ENCODE peak calls at places on chromosome 20, in seven cellular contexts. V is PC-9, D is left lung, I is spleen, Q is psoas muscle, C is A673, Y is uterus. E is an unnamed sample.
A peak's percentile ranks its signal among the peaks of the same experiment; 100 is the strongest.

GRCh38 chr20:36469973-36470372 is 71.3 kb upstream of the MYL9 start:
- DNase-seq in V (no peak), D (no peak), I (no peak), Q (no peak), C (no peak), Y (no peak), E (no peak)

GRCh38 chr20:1804554-1804956 is 90.7 kb upstream of the SIRPA start:
- DNase-seq in V (no peak), D (no peak), I (no peak), Q (no peak), C (no peak), Y (no peak), E (no peak)

GRCh38 chr20:41183391-41183790 is 46.0 kb downstream of the PLCG1 start:
- DNase-seq in V (no peak), D (no peak), I (peak; percentile 51), Q (no peak), C (no peak), Y (no peak), E (no peak)

GRCh38 chr20:41178495-41178894 is 41.2 kb downstream of the PLCG1 start:
- DNase-seq in V (no peak), D (no peak), I (no peak), Q (no peak), C (no peak), Y (no peak), E (no peak)

GRCh38 chr20:11112837-11113236 is 439.0 kb upstream of the JAG1 start:
- DNase-seq in V (peak; percentile 40), D (no peak), I (no peak), Q (no peak), C (no peak), Y (no peak), E (no peak)

GRCh38 chr20:36154696-36155628 is at the start of gene EPB41L1:
- DNase-seq in V (no peak), D (no peak), I (no peak), Q (peak; percentile 24), C (peak; percentile 15), Y (no peak), E (no peak)

GRCh38 chr20:535958-536357 is 7.6 kb downstream of the CSNK2A1 start:
- DNase-seq in V (peak; percentile 63), D (no peak), I (no peak), Q (no peak), C (no peak), Y (no peak), E (no peak)

GRCh38 chr20:9103955-9104354 is 35.1 kb downstream of the PLCB4 start:
- DNase-seq in V (no peak), D (no peak), I (no peak), Q (no peak), C (peak; percentile 4), Y (no peak), E (no peak)

GRCh38 chr20:52473171-52473570 is 281.6 kb upstream of the ZFP64 start:
- DNase-seq in V (no peak), D (no peak), I (no peak), Q (no peak), C (no peak), Y (no peak), E (no peak)

GRCh38 chr20:58297394-58297793 is 12.1 kb upstream of the RAB22A start:
- DNase-seq in V (no peak), D (no peak), I (no peak), Q (no peak), C (no peak), Y (no peak), E (no peak)

GRCh38 chr20:48169650-48170049 is 384.4 kb upstream of the SULF2 start:
- DNase-seq in V (no peak), D (no peak), I (no peak), Q (no peak), C (no peak), Y (no peak), E (no peak)

GRCh38 chr20:64149809-64150560 is 14.3 kb upstream of the MYT1 start:
- DNase-seq in V (no peak), D (peak; percentile 9), I (peak; percentile 25), Q (no peak), C (no peak), Y (no peak), E (no peak)

GRCh38 chr20:8183526-8183925 is 51.5 kb downstream of the PLCB1 start:
- DNase-seq in V (no peak), D (no peak), I (no peak), Q (no peak), C (no peak), Y (no peak), E (no peak)

GRCh38 chr20:32439132-32439829 is 81.2 kb downstream of the ASXL1 start:
- DNase-seq in V (no peak), D (no peak), I (no peak), Q (peak; percentile 23), C (peak; percentile 30), Y (no peak), E (no peak)

GRCh38 chr20:36784900-36785299 is 11.3 kb upstream of the DSN1 start:
- DNase-seq in V (no peak), D (no peak), I (no peak), Q (peak; percentile 49), C (no peak), Y (peak; percentile 62), E (no peak)

GRCh38 chr20:59692139-59692538 is 87.8 kb downstream of the PHACTR3 start:
- DNase-seq in V (no peak), D (no peak), I (no peak), Q (no peak), C (no peak), Y (no peak), E (no peak)

GRCh38 chr20:5364136-5364821 is 47.5 kb upstream of the PROKR2 start:
- DNase-seq in V (peak; percentile 39), D (no peak), I (no peak), Q (no peak), C (no peak), Y (no peak), E (no peak)

GRCh38 chr20:41411458-41411857 is 44.8 kb upstream of the EMILIN3 start:
- DNase-seq in V (no peak), D (no peak), I (no peak), Q (no peak), C (peak; percentile 26), Y (no peak), E (no peak)

GRCh38 chr20:47204008-47204745 is 152.3 kb downstream of the ZMYND8 start:
- DNase-seq in V (peak; percentile 97), D (no peak), I (peak; percentile 23), Q (no peak), C (no peak), Y (no peak), E (no peak)

GRCh38 chr20:38156280-38156679 is 8.8 kb downstream of the TGM2 start:
- DNase-seq in V (peak; percentile 31), D (no peak), I (no peak), Q (no peak), C (no peak), Y (no peak), E (no peak)

GRCh38 chr20:38156888-38157634 is 8.0 kb downstream of the TGM2 start:
- DNase-seq in V (peak; percentile 22), D (no peak), I (no peak), Q (peak; percentile 55), C (no peak), Y (peak; percentile 76), E (peak; percentile 88)

GRCh38 chr20:38153401-38153800 is 11.7 kb downstream of the TGM2 start:
- DNase-seq in V (no peak), D (no peak), I (no peak), Q (no peak), C (no peak), Y (no peak), E (no peak)

GRCh38 chr20:38157635-38158495 is 7.2 kb downstream of the TGM2 start:
- DNase-seq in V (peak; percentile 26), D (no peak), I (no peak), Q (no peak), C (no peak), Y (no peak), E (no peak)

DNA sequence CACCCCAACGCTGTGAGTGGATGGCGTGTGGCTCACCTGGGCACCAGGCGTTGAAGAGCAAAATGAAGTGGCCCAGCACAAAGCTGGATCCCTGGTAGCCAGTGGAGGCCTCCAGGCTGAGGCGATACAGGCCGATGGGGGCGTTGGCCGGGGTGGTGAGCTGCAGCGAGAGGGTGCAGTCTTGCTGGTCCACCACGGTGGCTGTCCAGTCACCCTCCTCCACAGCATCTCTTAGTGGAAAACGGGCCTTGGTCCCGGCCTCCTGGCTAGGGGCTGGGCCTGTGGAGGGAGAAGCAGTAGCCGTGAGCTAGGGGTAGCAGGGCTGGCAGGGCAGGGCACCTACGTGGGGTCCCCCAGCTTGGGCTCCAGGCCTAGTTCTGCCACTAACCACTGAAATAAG is 9.3 kb downstream of the TGM2 start:
- DNase-seq in V (peak; percentile 1), D (no peak), I (no peak), Q (no peak), C (no peak), Y (no peak), E (no peak)
- H3K4me1 ChIP-seq in V (peaks cover 51% of the 10 kb centered on the region), D (peaks cover 95% of the 10 kb centered on the region), I (peaks cover 75% of the 10 kb centered on the region), Q (peaks cover 27% of the 10 kb centered on the region), C (no peaks in the 10 kb centered on the region), Y (peaks cover 4% of the 10 kb centered on the region), E (peaks cover 53% of the 10 kb centered on the region)

GRCh38 chr20:34705383-34706021 is 1.4 kb downstream of the TP53INP2 start:
- DNase-seq in V (peak; percentile 76), D (peak; percentile 51), I (no peak), Q (no peak), C (no peak), Y (no peak), E (no peak)
- H3K27ac ChIP-seq in V (peak overlapping the region; percentile 16), D (peak overlapping the region; percentile 100), I (no peak overlapping the region), Q (peak overlapping the region; percentile 100), C (peak overlapping the region; percentile 99), Y (peak overlapping the region; percentile 98), E (peak overlapping the region; percentile 99)

DNA sequence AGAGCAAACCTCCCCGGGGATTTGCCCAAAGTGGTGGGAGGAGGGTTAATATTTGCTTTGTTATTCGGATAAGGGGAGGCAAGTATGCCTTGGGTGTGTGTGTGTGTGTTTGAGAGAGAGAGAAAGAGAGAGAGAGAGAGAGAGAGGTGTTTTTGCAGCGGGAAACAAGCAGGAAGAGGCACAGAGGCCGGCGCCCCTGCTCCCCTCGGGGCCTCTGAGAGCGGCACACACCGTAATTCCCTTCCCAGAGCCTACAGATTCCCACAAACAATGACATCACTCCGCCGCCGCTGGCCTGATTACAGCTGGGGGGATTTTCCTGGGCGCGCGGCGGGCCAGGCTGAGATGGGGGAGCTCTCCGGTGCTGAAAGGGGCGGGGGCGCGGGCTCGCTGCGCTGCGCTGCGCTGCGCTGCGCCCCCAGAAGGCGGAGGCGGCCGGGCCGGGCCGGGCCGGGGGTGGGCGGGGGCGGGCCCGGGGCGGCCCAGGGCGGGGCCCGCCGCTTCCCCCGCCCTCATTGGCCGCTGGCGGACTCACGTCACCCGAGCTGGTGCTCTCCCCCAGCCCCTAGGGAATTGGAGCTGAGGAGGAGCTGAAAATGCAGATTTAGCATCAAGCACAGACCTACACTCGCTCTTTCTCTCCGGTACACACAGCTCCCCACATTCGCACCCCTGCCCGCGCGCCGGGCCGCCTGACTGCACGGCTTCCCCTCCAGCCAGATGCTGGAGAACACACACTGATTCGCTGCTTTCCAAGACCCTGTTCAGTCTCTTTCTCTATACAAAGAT is at the start of gene PCSK2:
- DNase-seq in V (no peak), D (peak; percentile 43), I (peak; percentile 51), Q (peak; percentile 24), C (peak; percentile 98), Y (no peak), E (no peak)
- H3K4me3 ChIP-seq in V (no peak within 1 kb of the TSS), D (peak within 1 kb of the TSS; percentile 33), I (peak within 1 kb of the TSS; percentile 56), Q (peak within 1 kb of the TSS; percentile 49), C (peak within 1 kb of the TSS; percentile 78), Y (peak within 1 kb of the TSS; percentile 31), E (peak within 1 kb of the TSS; percentile 58)

DNA sequence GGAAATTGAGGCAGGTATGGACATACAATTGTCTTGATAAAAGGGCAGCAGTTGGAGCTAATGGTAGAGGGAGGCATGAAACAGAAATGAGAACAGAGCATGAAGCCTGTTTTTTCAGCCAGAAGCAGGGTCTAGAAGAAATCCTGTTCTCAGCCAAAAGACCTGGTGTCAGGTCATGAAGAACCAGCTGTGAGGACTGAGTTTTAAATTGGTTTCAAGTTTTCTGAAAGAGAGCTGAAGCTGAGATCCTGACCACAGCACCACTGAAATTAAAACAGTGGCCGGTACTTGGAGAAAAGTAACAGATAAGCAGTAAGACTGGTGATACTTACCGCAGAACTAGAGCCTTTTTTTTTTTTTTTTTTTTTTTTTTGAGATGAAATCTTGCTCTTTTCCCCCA is 283.8 kb upstream of the BMP2 start:
- DNase-seq in V (no peak), D (no peak), I (no peak), Q (no peak), C (no peak), Y (no peak), E (no peak)
- H3K4me1 ChIP-seq in V (no peaks in the 10 kb centered on the region), D (no peaks in the 10 kb centered on the region), I (no peaks in the 10 kb centered on the region), Q (no peaks in the 10 kb centered on the region), C (no peaks in the 10 kb centered on the region), Y (no peaks in the 10 kb centered on the region), E (no peaks in the 10 kb centered on the region)

E was measured in ascending aorta.